ENCODE peak calls at places on chromosome 21, in ten cellular contexts. One of them, this sample, is unnamed.
A peak's percentile ranks its signal among the peaks of the same experiment; 100 is the strongest.

GRCh38 chr21:29194847-29195246 is 64.4 kb downstream of the MAP3K7CL start:
- DNase-seq in suprapubic skin: no peak
- DNase-seq in stomach: no peak
- DNase-seq in breast epithelium: no peak
- DNase-seq in sigmoid colon: no peak
- DNase-seq in K562: no peak
- DNase-seq in Panc1: no peak
- DNase-seq in H1: no peak
- DNase-seq in transverse colon: no peak
- DNase-seq in HCT116: no peak
- DNase-seq in this sample: no peak

GRCh38 chr21:39137248-39138186 is 45.7 kb downstream of the PSMG1 start:
- DNase-seq in suprapubic skin: no peak
- DNase-seq in stomach: no peak
- DNase-seq in breast epithelium: no peak
- DNase-seq in sigmoid colon: no peak
- DNase-seq in K562: no peak
- DNase-seq in Panc1: no peak
- DNase-seq in H1: peak; percentile 64
- DNase-seq in transverse colon: no peak
- DNase-seq in HCT116: no peak
- DNase-seq in this sample: no peak

GRCh38 chr21:44050276-44050675 is 38.2 kb downstream of the TRAPPC10 start:
- DNase-seq in suprapubic skin: peak; percentile 56
- DNase-seq in stomach: no peak
- DNase-seq in breast epithelium: no peak
- DNase-seq in sigmoid colon: no peak
- DNase-seq in K562: no peak
- DNase-seq in Panc1: no peak
- DNase-seq in H1: no peak
- DNase-seq in transverse colon: no peak
- DNase-seq in HCT116: no peak
- DNase-seq in this sample: no peak

GRCh38 chr21:16071082-16071481 is 341.3 kb downstream of the USP25 start:
- DNase-seq in suprapubic skin: peak; percentile 73
- DNase-seq in stomach: no peak
- DNase-seq in breast epithelium: no peak
- DNase-seq in sigmoid colon: peak; percentile 63
- DNase-seq in K562: no peak
- DNase-seq in Panc1: no peak
- DNase-seq in H1: no peak
- DNase-seq in transverse colon: no peak
- DNase-seq in HCT116: no peak
- DNase-seq in this sample: no peak

GRCh38 chr21:41802185-41802584 is 35.3 kb upstream of the RIPK4 start:
- DNase-seq in suprapubic skin: no peak
- DNase-seq in stomach: no peak
- DNase-seq in breast epithelium: no peak
- DNase-seq in sigmoid colon: no peak
- DNase-seq in K562: no peak
- DNase-seq in Panc1: no peak
- DNase-seq in H1: no peak
- DNase-seq in transverse colon: no peak
- DNase-seq in HCT116: no peak
- DNase-seq in this sample: no peak

GRCh38 chr21:34221331-34222030 is 142.3 kb upstream of the KCNE2 start:
- DNase-seq in suprapubic skin: no peak
- DNase-seq in stomach: no peak
- DNase-seq in breast epithelium: no peak
- DNase-seq in sigmoid colon: no peak
- DNase-seq in K562: no peak
- DNase-seq in Panc1: no peak
- DNase-seq in H1: no peak
- DNase-seq in transverse colon: no peak
- DNase-seq in HCT116: no peak
- DNase-seq in this sample: no peak

GRCh38 chr21:26835027-26835713 is 10.0 kb downstream of the ADAMTS1 start:
- DNase-seq in suprapubic skin: no peak
- DNase-seq in stomach: no peak
- DNase-seq in breast epithelium: no peak
- DNase-seq in sigmoid colon: peak; percentile 74
- DNase-seq in K562: no peak
- DNase-seq in Panc1: no peak
- DNase-seq in H1: no peak
- DNase-seq in transverse colon: no peak
- DNase-seq in HCT116: no peak
- DNase-seq in this sample: no peak

GRCh38 chr21:38384675-38385074 is 113.6 kb downstream of the ERG start:
- DNase-seq in suprapubic skin: no peak
- DNase-seq in stomach: no peak
- DNase-seq in breast epithelium: no peak
- DNase-seq in sigmoid colon: no peak
- DNase-seq in K562: no peak
- DNase-seq in Panc1: no peak
- DNase-seq in H1: no peak
- DNase-seq in transverse colon: no peak
- DNase-seq in HCT116: no peak
- DNase-seq in this sample: no peak

GRCh38 chr21:29499734-29500343 is 201.1 kb downstream of the BACH1 start:
- DNase-seq in suprapubic skin: no peak
- DNase-seq in stomach: no peak
- DNase-seq in breast epithelium: no peak
- DNase-seq in sigmoid colon: no peak
- DNase-seq in K562: peak; percentile 24
- DNase-seq in Panc1: no peak
- DNase-seq in H1: peak; percentile 78
- DNase-seq in transverse colon: no peak
- DNase-seq in HCT116: peak; percentile 32
- DNase-seq in this sample: no peak

GRCh38 chr21:23887709-23888303 is 1719.5 kb downstream of the MRPL39 start:
- DNase-seq in suprapubic skin: no peak
- DNase-seq in stomach: no peak
- DNase-seq in breast epithelium: no peak
- DNase-seq in sigmoid colon: no peak
- DNase-seq in K562: no peak
- DNase-seq in Panc1: no peak
- DNase-seq in H1: no peak
- DNase-seq in transverse colon: peak; percentile 11
- DNase-seq in HCT116: no peak
- DNase-seq in this sample: no peak

GRCh38 chr21:36773111-36773510 is 74.2 kb downstream of the SIM2 start:
- DNase-seq in suprapubic skin: no peak
- DNase-seq in stomach: peak; percentile 96
- DNase-seq in breast epithelium: peak; percentile 83
- DNase-seq in sigmoid colon: peak; percentile 70
- DNase-seq in K562: no peak
- DNase-seq in Panc1: no peak
- DNase-seq in H1: no peak
- DNase-seq in transverse colon: peak; percentile 82
- DNase-seq in HCT116: no peak
- DNase-seq in this sample: no peak
- TF ChIP-seq POLR2AphosphoS5 in suprapubic skin: no peak
- TF ChIP-seq POLR2AphosphoS5 in stomach: peak; percentile 60
- TF ChIP-seq POLR2AphosphoS5 in breast epithelium: no peak
- TF ChIP-seq POLR2AphosphoS5 in sigmoid colon: no peak
- TF ChIP-seq POLR2AphosphoS5 in K562: no peak
- TF ChIP-seq POLR2AphosphoS5 in Panc1: no peak
- TF ChIP-seq POLR2AphosphoS5 in H1: no peak
- TF ChIP-seq POLR2AphosphoS5 in transverse colon: no peak
- TF ChIP-seq POLR2AphosphoS5 in HCT116: no peak
- TF ChIP-seq POLR2AphosphoS5 in this sample: no peak

DNA sequence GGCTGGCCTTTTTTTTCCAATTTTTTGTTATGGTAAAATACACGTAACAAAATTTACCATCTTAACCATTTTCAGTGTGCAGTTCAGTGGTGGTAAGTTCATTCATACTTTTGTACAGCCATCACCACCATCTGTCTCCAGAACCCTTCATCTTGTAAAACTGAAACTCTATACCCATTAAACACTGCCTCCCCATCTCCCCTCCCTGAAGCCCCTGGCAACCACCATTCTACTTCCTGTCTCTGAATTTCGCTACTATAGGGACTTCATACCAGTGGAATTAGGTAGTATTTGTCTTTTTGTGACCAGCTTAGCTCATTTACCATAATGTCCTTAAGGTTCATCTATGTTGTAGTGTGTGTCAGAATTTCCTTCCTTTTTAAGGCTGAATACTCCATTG is 8.7 kb downstream of the PKNOX1 start:
- DNase-seq in suprapubic skin: no peak
- DNase-seq in stomach: no peak
- DNase-seq in breast epithelium: no peak
- DNase-seq in sigmoid colon: no peak
- DNase-seq in K562: no peak
- DNase-seq in Panc1: no peak
- DNase-seq in H1: no peak
- DNase-seq in transverse colon: no peak
- DNase-seq in HCT116: no peak
- DNase-seq in this sample: no peak
- H3K27ac ChIP-seq in suprapubic skin: no peak overlapping the region
- H3K27ac ChIP-seq in stomach: no peak overlapping the region
- H3K27ac ChIP-seq in breast epithelium: no peak overlapping the region
- H3K27ac ChIP-seq in sigmoid colon: no peak overlapping the region
- H3K27ac ChIP-seq in K562: no peak overlapping the region
- H3K27ac ChIP-seq in Panc1: no peak overlapping the region
- H3K27ac ChIP-seq in H1: no peak overlapping the region
- H3K27ac ChIP-seq in transverse colon: no peak overlapping the region
- H3K27ac ChIP-seq in HCT116: no peak overlapping the region
- H3K27ac ChIP-seq in this sample: no peak overlapping the region

DNA sequence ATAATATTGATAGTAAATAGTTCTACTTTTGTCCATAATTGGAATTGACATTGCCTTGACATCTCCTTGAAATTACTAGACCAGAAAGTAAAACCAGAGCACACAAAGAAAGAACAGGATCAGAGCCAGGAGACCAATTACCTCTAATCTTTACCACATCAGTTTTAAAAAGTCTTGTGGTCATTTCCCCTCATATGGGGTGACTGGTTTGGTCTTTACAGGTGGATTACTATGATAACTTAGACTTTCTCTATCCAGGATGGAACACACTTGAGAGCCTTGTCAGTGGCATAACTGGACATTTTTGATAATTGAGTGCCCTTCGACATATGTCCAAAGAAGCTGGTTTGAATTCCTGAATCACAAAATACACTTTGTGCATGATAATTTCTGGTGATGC is 1148.1 kb upstream of the NCAM2 start:
- DNase-seq in suprapubic skin: no peak
- DNase-seq in stomach: no peak
- DNase-seq in breast epithelium: no peak
- DNase-seq in sigmoid colon: no peak
- DNase-seq in K562: no peak
- DNase-seq in Panc1: no peak
- DNase-seq in H1: no peak
- DNase-seq in transverse colon: no peak
- DNase-seq in HCT116: no peak
- DNase-seq in this sample: no peak
- TF ChIP-seq POLR2AphosphoS5 in suprapubic skin: no peak
- TF ChIP-seq POLR2AphosphoS5 in stomach: no peak
- TF ChIP-seq POLR2AphosphoS5 in breast epithelium: no peak
- TF ChIP-seq POLR2AphosphoS5 in sigmoid colon: no peak
- TF ChIP-seq POLR2AphosphoS5 in K562: no peak
- TF ChIP-seq POLR2AphosphoS5 in Panc1: no peak
- TF ChIP-seq POLR2AphosphoS5 in H1: no peak
- TF ChIP-seq POLR2AphosphoS5 in transverse colon: no peak
- TF ChIP-seq POLR2AphosphoS5 in HCT116: no peak
- TF ChIP-seq POLR2AphosphoS5 in this sample: no peak

DNA sequence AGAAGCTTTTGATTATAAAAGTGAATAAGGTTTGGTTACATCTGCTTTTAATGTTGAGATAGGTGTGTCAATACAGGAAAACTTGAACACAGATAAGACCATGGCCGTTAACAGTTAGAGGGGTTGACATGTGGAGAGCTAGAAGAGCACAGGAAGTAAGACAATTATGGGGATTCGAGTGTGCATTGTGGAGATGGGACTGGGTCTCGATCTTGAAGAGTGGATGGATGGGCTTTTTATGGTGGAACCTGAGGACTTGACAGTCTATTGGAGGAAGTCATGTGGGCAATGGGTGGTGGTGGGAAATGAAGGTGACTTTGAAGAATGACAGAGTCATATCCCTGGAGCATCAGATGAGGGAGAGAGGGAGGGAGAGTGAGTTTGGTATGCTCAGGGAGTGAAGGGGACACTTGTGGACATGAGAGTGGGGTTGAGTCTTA is 12.1 kb downstream of the DYRK1A start:
- DNase-seq in suprapubic skin: no peak
- DNase-seq in stomach: no peak
- DNase-seq in breast epithelium: no peak
- DNase-seq in sigmoid colon: no peak
- DNase-seq in K562: peak; percentile 29
- DNase-seq in Panc1: no peak
- DNase-seq in H1: no peak
- DNase-seq in transverse colon: no peak
- DNase-seq in HCT116: no peak
- DNase-seq in this sample: no peak
- H3K27ac ChIP-seq in suprapubic skin: no peak overlapping the region
- H3K27ac ChIP-seq in stomach: no peak overlapping the region
- H3K27ac ChIP-seq in breast epithelium: no peak overlapping the region
- H3K27ac ChIP-seq in sigmoid colon: no peak overlapping the region
- H3K27ac ChIP-seq in K562: peak overlapping the region; percentile 74
- H3K27ac ChIP-seq in Panc1: no peak overlapping the region
- H3K27ac ChIP-seq in H1: no peak overlapping the region
- H3K27ac ChIP-seq in transverse colon: no peak overlapping the region
- H3K27ac ChIP-seq in HCT116: no peak overlapping the region
- H3K27ac ChIP-seq in this sample: no peak overlapping the region

GRCh38 chr21:31592501-31592900 is 67.0 kb upstream of the SOD1 start:
- DNase-seq in suprapubic skin: no peak
- DNase-seq in stomach: no peak
- DNase-seq in breast epithelium: no peak
- DNase-seq in sigmoid colon: no peak
- DNase-seq in K562: no peak
- DNase-seq in Panc1: no peak
- DNase-seq in H1: no peak
- DNase-seq in transverse colon: no peak
- DNase-seq in HCT116: no peak
- DNase-seq in this sample: no peak

GRCh38 chr21:31594279-31594678 is 65.2 kb upstream of the SOD1 start:
- DNase-seq in suprapubic skin: no peak
- DNase-seq in stomach: no peak
- DNase-seq in breast epithelium: no peak
- DNase-seq in sigmoid colon: no peak
- DNase-seq in K562: no peak
- DNase-seq in Panc1: no peak
- DNase-seq in H1: no peak
- DNase-seq in transverse colon: no peak
- DNase-seq in HCT116: no peak
- DNase-seq in this sample: no peak

GRCh38 chr21:31593161-31593560 is 66.3 kb upstream of the SOD1 start:
- DNase-seq in suprapubic skin: no peak
- DNase-seq in stomach: no peak
- DNase-seq in breast epithelium: no peak
- DNase-seq in sigmoid colon: no peak
- DNase-seq in K562: no peak
- DNase-seq in Panc1: no peak
- DNase-seq in H1: no peak
- DNase-seq in transverse colon: no peak
- DNase-seq in HCT116: no peak
- DNase-seq in this sample: no peak

GRCh38 chr21:31586118-31586517 is 73.4 kb upstream of the SOD1 start:
- DNase-seq in suprapubic skin: no peak
- DNase-seq in stomach: no peak
- DNase-seq in breast epithelium: no peak
- DNase-seq in sigmoid colon: no peak
- DNase-seq in K562: no peak
- DNase-seq in Panc1: no peak
- DNase-seq in H1: no peak
- DNase-seq in transverse colon: no peak
- DNase-seq in HCT116: no peak
- DNase-seq in this sample: no peak

GRCh38 chr21:31589820-31590219 is 69.7 kb upstream of the SOD1 start:
- DNase-seq in suprapubic skin: no peak
- DNase-seq in stomach: no peak
- DNase-seq in breast epithelium: no peak
- DNase-seq in sigmoid colon: no peak
- DNase-seq in K562: no peak
- DNase-seq in Panc1: no peak
- DNase-seq in H1: no peak
- DNase-seq in transverse colon: no peak
- DNase-seq in HCT116: no peak
- DNase-seq in this sample: no peak
- TF ChIP-seq POLR2AphosphoS5 in suprapubic skin: no peak
- TF ChIP-seq POLR2AphosphoS5 in stomach: no peak
- TF ChIP-seq POLR2AphosphoS5 in breast epithelium: no peak
- TF ChIP-seq POLR2AphosphoS5 in sigmoid colon: no peak
- TF ChIP-seq POLR2AphosphoS5 in K562: no peak
- TF ChIP-seq POLR2AphosphoS5 in Panc1: no peak
- TF ChIP-seq POLR2AphosphoS5 in H1: no peak
- TF ChIP-seq POLR2AphosphoS5 in transverse colon: no peak
- TF ChIP-seq POLR2AphosphoS5 in HCT116: no peak
- TF ChIP-seq POLR2AphosphoS5 in this sample: no peak

This sample was measured in vagina.